ENCODE peak calls at places on chromosome 17, in ten cellular contexts. H, S, Y, L, N, T, R, M, G and W are unnamed samples.
A peak's percentile ranks its signal among the peaks of the same experiment; 100 is the strongest.

GRCh38 chr17:58679263-58680037 is 12.4 kb downstream of the TEX14 start:
- DNase-seq in H (no peak), S (peak; percentile 86), Y (no peak), L (no peak), N (no peak), T (no peak), R (no peak), M (no peak), G (peak; percentile 90), W (no peak)

GRCh38 chr17:79628861-79629547 is 18.2 kb upstream of the RBFOX3 start:
- DNase-seq in H (no peak), S (no peak), Y (no peak), L (peak; percentile 19), N (peak; percentile 53), T (peak; percentile 47), R (no peak), M (peak; percentile 19), G (no peak), W (no peak)

GRCh38 chr17:34487616-34488015 is 91.8 kb upstream of the TMEM132E start:
- DNase-seq in H (no peak), S (no peak), Y (no peak), L (no peak), N (no peak), T (no peak), R (no peak), M (no peak), G (no peak), W (no peak)

GRCh38 chr17:41486809-41487530 is 2.7 kb downstream of the KRT36 start:
- DNase-seq in H (no peak), S (peak; percentile 48), Y (peak; percentile 55), L (no peak), N (peak; percentile 81), T (peak; percentile 89), R (peak; percentile 11), M (peak; percentile 83), G (no peak), W (peak; percentile 76)

GRCh38 chr17:45398800-45399199 is 33.9 kb downstream of the ARHGAP27 start:
- DNase-seq in H (no peak), S (no peak), Y (no peak), L (no peak), N (no peak), T (no peak), R (no peak), M (no peak), G (no peak), W (no peak)

GRCh38 chr17:39141915-39142664 is 9.3 kb downstream of the PLXDC1 start:
- DNase-seq in H (no peak), S (no peak), Y (no peak), L (no peak), N (no peak), T (no peak), R (no peak), M (no peak), G (no peak), W (no peak)

GRCh38 chr17:40106760-40107265 is 6.4 kb upstream of the NR1D1 start:
- DNase-seq in H (no peak), S (no peak), Y (no peak), L (no peak), N (no peak), T (no peak), R (no peak), M (no peak), G (peak; percentile 67), W (no peak)

GRCh38 chr17:6811520-6811919 is 20.0 kb downstream of the TEKT1 start:
- DNase-seq in H (no peak), S (no peak), Y (no peak), L (no peak), N (no peak), T (no peak), R (no peak), M (no peak), G (no peak), W (no peak)

GRCh38 chr17:50423553-50424159 is 2.4 kb upstream of the ACSF2 start:
- DNase-seq in H (peak; percentile 72), S (peak; percentile 50), Y (peak; percentile 63), L (peak; percentile 69), N (no peak), T (no peak), R (no peak), M (no peak), G (peak; percentile 94), W (peak; percentile 83)

GRCh38 chr17:55238931-55239297 is 25.8 kb upstream of the HLF start:
- DNase-seq in H (no peak), S (no peak), Y (peak; percentile 13), L (no peak), N (no peak), T (no peak), R (no peak), M (no peak), G (no peak), W (no peak)

GRCh38 chr17:8226536-8227237 is 16.3 kb upstream of the AURKB start:
- DNase-seq in H (peak; percentile 78), S (peak; percentile 97), Y (peak; percentile 82), L (peak; percentile 92), N (peak; percentile 69), T (peak; percentile 76), R (peak; percentile 95), M (peak; percentile 82), G (peak; percentile 93), W (no peak)

GRCh38 chr17:33287096-33287495 is 6.0 kb downstream of the ASIC2 start:
- DNase-seq in H (no peak), S (no peak), Y (no peak), L (no peak), N (no peak), T (no peak), R (no peak), M (no peak), G (no peak), W (no peak)

DNA sequence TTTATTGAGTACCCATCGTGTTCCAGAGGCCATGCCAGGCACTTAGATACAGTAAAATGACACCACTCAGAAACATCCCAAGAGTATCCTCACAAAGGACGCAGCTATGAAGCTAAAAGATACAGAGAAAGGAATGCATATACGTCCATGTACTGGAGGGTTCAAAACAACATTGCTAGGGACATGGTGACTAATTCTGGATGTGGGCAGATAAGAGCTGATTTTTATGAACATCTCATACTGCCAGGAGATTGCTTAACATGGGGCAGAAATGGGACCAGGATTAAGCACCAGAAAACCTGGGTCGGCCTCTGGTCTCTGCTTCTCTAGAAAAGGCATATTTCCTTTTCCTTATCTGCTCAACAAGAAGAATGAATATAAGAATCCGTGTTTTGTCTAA is 15.4 kb upstream of the CCL5 start:
- DNase-seq in H (no peak), S (no peak), Y (no peak), L (no peak), N (no peak), T (no peak), R (no peak), M (no peak), G (peak; percentile 94), W (no peak)
- H3K9me3 ChIP-seq in H (no peaks in the 10 kb centered on the region), S (no peaks in the 10 kb centered on the region), Y (no peaks in the 10 kb centered on the region), L (no peaks in the 10 kb centered on the region), N (no peaks in the 10 kb centered on the region), T (no peaks in the 10 kb centered on the region), R (no peaks in the 10 kb centered on the region), M (no peaks in the 10 kb centered on the region), G (no peaks in the 10 kb centered on the region), W (no peaks in the 10 kb centered on the region)

DNA sequence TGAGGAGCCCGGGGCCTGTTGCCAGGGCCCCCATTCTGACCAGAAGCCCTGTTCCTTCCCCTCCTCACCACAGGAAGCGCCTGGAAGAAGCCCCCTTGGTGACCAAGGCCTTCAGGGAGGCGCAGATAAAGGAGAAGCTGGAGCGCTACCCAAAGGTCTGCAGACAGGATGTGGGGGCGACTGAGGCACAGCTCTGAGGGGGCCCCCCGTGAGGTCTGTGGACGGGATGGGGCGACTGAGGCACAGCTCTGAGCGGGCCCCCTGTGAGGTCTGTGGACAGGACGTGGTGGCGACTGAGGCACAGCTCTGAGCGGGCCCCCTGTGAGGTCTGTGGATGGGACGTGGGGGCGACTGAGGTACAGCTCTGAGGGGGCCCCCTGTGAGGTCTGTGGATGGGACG is 13.3 kb downstream of the CENPX start:
- DNase-seq in H (no peak), S (no peak), Y (no peak), L (no peak), N (no peak), T (no peak), R (no peak), M (no peak), G (no peak), W (peak; percentile 37)
- H3K9me3 ChIP-seq in H (no peaks in the 10 kb centered on the region), S (no peaks in the 10 kb centered on the region), Y (no peaks in the 10 kb centered on the region), L (no peaks in the 10 kb centered on the region), N (no peaks in the 10 kb centered on the region), T (no peaks in the 10 kb centered on the region), R (no peaks in the 10 kb centered on the region), M (no peaks in the 10 kb centered on the region), G (no peaks in the 10 kb centered on the region), W (no peaks in the 10 kb centered on the region)

GRCh38 chr17:21140911-21141310 is 14.1 kb downstream of the DHRS7B start:
- DNase-seq in H (no peak), S (no peak), Y (no peak), L (no peak), N (no peak), T (no peak), R (no peak), M (no peak), G (no peak), W (no peak)

GRCh38 chr17:21146362-21147021 is 19.7 kb downstream of the DHRS7B start:
- DNase-seq in H (no peak), S (no peak), Y (peak; percentile 10), L (no peak), N (no peak), T (no peak), R (no peak), M (no peak), G (no peak), W (no peak)

GRCh38 chr17:21149626-21150025 is 22.9 kb downstream of the DHRS7B start:
- DNase-seq in H (no peak), S (no peak), Y (no peak), L (no peak), N (no peak), T (no peak), R (no peak), M (no peak), G (no peak), W (no peak)

DNA sequence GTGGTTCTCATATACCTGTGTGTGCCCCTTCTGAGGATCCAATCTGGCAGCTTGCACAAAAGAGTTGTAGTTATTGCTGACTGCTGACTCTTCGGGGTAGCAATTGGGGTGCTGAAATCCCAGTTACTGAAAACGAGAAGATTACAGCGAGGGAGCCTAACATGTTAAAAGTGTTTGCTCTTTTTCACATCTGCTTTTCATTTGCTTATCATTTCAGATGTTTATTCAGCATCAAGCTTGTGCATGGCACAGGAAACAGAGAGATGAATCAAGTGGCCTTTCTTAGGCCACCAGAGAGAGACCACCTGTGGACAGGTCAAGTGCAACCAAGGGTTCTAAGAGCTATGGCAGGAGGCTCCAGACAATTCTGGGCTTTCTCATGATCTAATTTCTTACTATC is 16.9 kb downstream of the DHRS7B start:
- DNase-seq in H (no peak), S (no peak), Y (no peak), L (no peak), N (no peak), T (no peak), R (no peak), M (no peak), G (no peak), W (no peak)
- H3K9me3 ChIP-seq in H (no peaks in the 10 kb centered on the region), S (peaks cover 6% of the 10 kb centered on the region), Y (no peaks in the 10 kb centered on the region), L (no peaks in the 10 kb centered on the region), N (no peaks in the 10 kb centered on the region), T (peaks cover 5% of the 10 kb centered on the region), R (peaks cover 6% of the 10 kb centered on the region), M (no peaks in the 10 kb centered on the region), G (no peaks in the 10 kb centered on the region), W (no peaks in the 10 kb centered on the region)

DNA sequence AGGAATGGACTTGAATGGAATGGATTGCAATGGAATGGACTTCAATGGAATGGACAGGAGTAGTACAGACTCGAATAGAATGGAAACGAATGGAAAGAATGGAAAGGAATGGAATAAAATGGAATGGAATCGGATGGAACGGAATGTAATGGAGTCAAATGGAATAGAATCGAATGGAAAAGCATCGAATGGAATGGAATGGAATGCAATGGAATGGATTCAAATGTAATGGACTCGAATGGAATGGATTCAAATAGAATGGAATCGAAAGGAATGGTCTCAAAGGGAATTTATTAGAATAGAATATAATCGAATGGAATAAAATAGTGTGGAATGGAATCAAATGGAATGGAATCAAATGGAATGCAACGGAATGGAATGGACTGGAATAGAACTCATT is 484.9 kb upstream of the WSB1 start:
- DNase-seq in H (peak; percentile 10), S (no peak), Y (no peak), L (no peak), N (no peak), T (no peak), R (peak; percentile 42), M (no peak), G (no peak), W (no peak)
- H3K9me3 ChIP-seq in H (peaks cover 63% of the 10 kb centered on the region), S (peaks cover 40% of the 10 kb centered on the region), Y (no peaks in the 10 kb centered on the region), L (peaks cover 21% of the 10 kb centered on the region), N (peaks cover 33% of the 10 kb centered on the region), T (peaks cover 84% of the 10 kb centered on the region), R (peaks cover 4% of the 10 kb centered on the region), M (no peaks in the 10 kb centered on the region), G (peaks cover 5% of the 10 kb centered on the region), W (peaks cover 9% of the 10 kb centered on the region)